ENCODE peak calls at places on chromosomes 4 and X, in six cellular contexts. One of them, this sample, is unnamed. For H3K27me3, the result is how much of the 10 kb centered on the place peaks cover.

GRCh38 chr4:140247237-140247636 is 93.3 kb upstream of the MAML3 start:
- DNase-seq in body of pancreas: no peak
- DNase-seq in PC-3: no peak
- DNase-seq in HepG2: no peak
- DNase-seq in thoracic aorta: no peak
- DNase-seq in fibroblast of lung: no peak
- DNase-seq in this sample: no peak

GRCh38 chrX:50402886-50403285 is 67.7 kb downstream of the DGKK start:
- DNase-seq in body of pancreas: no peak
- DNase-seq in HepG2: no peak
- DNase-seq in thoracic aorta: no peak
- DNase-seq in PC-3: no peak
- DNase-seq in fibroblast of lung: no peak
- DNase-seq in this sample: no peak

GRCh38 chr4:53816561-53816960 is 225.3 kb upstream of the LNX1 start:
- DNase-seq in thoracic aorta: no peak
- DNase-seq in HepG2: no peak
- DNase-seq in body of pancreas: no peak
- DNase-seq in PC-3: no peak
- DNase-seq in fibroblast of lung: no peak
- DNase-seq in this sample: no peak

GRCh38 chr4:147034372-147034771 is 88.7 kb upstream of the TTC29 start:
- DNase-seq in thoracic aorta: no peak
- DNase-seq in fibroblast of lung: peak
- DNase-seq in HepG2: no peak
- DNase-seq in PC-3: no peak
- DNase-seq in body of pancreas: no peak
- DNase-seq in this sample: no peak

GRCh38 chr4:126874533-126874932 is 758.2 kb upstream of the INTU start:
- DNase-seq in thoracic aorta: no peak
- DNase-seq in HepG2: no peak
- DNase-seq in PC-3: no peak
- DNase-seq in body of pancreas: no peak
- DNase-seq in fibroblast of lung: no peak
- DNase-seq in this sample: no peak

GRCh38 chrX:17081969-17082368 is 135.5 kb downstream of the REPS2 start:
- DNase-seq in PC-3: no peak
- DNase-seq in HepG2: no peak
- DNase-seq in fibroblast of lung: no peak
- DNase-seq in thoracic aorta: no peak
- DNase-seq in body of pancreas: no peak
- DNase-seq in this sample: no peak

GRCh38 chr4:121819216-121819980 is 4.3 kb downstream of the CCNA2 start:
- DNase-seq in PC-3: no peak
- DNase-seq in HepG2: no peak
- DNase-seq in fibroblast of lung: peak
- DNase-seq in thoracic aorta: no peak
- DNase-seq in body of pancreas: no peak
- DNase-seq in this sample: no peak

GRCh38 chr4:8277356-8278008 is 7.9 kb downstream of the HTRA3 start:
- DNase-seq in thoracic aorta: no peak
- DNase-seq in body of pancreas: no peak
- DNase-seq in PC-3: no peak
- DNase-seq in fibroblast of lung: no peak
- DNase-seq in HepG2: no peak
- DNase-seq in this sample: no peak

GRCh38 chrX:81237516-81237915 is 35.6 kb downstream of the SH3BGRL start:
- DNase-seq in thoracic aorta: no peak
- DNase-seq in fibroblast of lung: no peak
- DNase-seq in body of pancreas: no peak
- DNase-seq in PC-3: no peak
- DNase-seq in HepG2: no peak
- DNase-seq in this sample: no peak

GRCh38 chrX:20477219-20477618 is 210.5 kb upstream of the RPS6KA3 start:
- DNase-seq in HepG2: peak
- DNase-seq in fibroblast of lung: no peak
- DNase-seq in body of pancreas: no peak
- DNase-seq in thoracic aorta: no peak
- DNase-seq in PC-3: no peak
- DNase-seq in this sample: no peak

GRCh38 chr4:40247350-40247749 is 50.5 kb downstream of the RHOH start:
- DNase-seq in body of pancreas: no peak
- DNase-seq in thoracic aorta: no peak
- DNase-seq in PC-3: no peak
- DNase-seq in HepG2: no peak
- DNase-seq in fibroblast of lung: no peak
- DNase-seq in this sample: no peak

GRCh38 chrX:105821471-105822081 is 763 bp upstream of the NRK start:
- DNase-seq in PC-3: peak
- DNase-seq in body of pancreas: peak
- DNase-seq in HepG2: no peak
- DNase-seq in thoracic aorta: no peak
- DNase-seq in fibroblast of lung: peak
- DNase-seq in this sample: no peak

GRCh38 chr4:107468812-107469211 is 251.2 kb downstream of the PAPSS1 start:
- DNase-seq in HepG2: no peak
- DNase-seq in PC-3: no peak
- DNase-seq in thoracic aorta: no peak
- DNase-seq in body of pancreas: no peak
- DNase-seq in fibroblast of lung: no peak
- DNase-seq in this sample: no peak

GRCh38 chr4:3655485-3656429 is 110.4 kb upstream of the ADRA2C start:
- DNase-seq in fibroblast of lung: no peak
- DNase-seq in PC-3: no peak
- DNase-seq in HepG2: no peak
- DNase-seq in thoracic aorta: no peak
- DNase-seq in body of pancreas: no peak
- DNase-seq in this sample: peak

GRCh38 chr4:117225441-117225840 is 140.1 kb upstream of the TRAM1L1 start:
- DNase-seq in fibroblast of lung: no peak
- DNase-seq in body of pancreas: no peak
- DNase-seq in thoracic aorta: no peak
- DNase-seq in PC-3: no peak
- DNase-seq in HepG2: no peak
- DNase-seq in this sample: no peak

GRCh38 chr4:152565338-152565737 is 29.4 kb upstream of the FBXW7 start:
- DNase-seq in PC-3: no peak
- DNase-seq in HepG2: no peak
- DNase-seq in body of pancreas: no peak
- DNase-seq in thoracic aorta: no peak
- DNase-seq in fibroblast of lung: no peak
- DNase-seq in this sample: no peak

GRCh38 chr4:77827343-77827742 is 8.2 kb upstream of the CNOT6L start:
- DNase-seq in body of pancreas: no peak
- DNase-seq in thoracic aorta: no peak
- DNase-seq in fibroblast of lung: no peak
- DNase-seq in HepG2: no peak
- DNase-seq in PC-3: no peak
- DNase-seq in this sample: no peak

GRCh38 chr4:152289963-152290362 is 245.9 kb downstream of the FBXW7 start:
- DNase-seq in fibroblast of lung: no peak
- DNase-seq in thoracic aorta: no peak
- DNase-seq in HepG2: no peak
- DNase-seq in body of pancreas: no peak
- DNase-seq in PC-3: no peak
- DNase-seq in this sample: no peak

GRCh38 chrX:34612036-34612435 is 45.0 kb downstream of the TMEM47 start:
- DNase-seq in HepG2: no peak
- DNase-seq in PC-3: no peak
- DNase-seq in fibroblast of lung: peak
- DNase-seq in body of pancreas: no peak
- DNase-seq in thoracic aorta: no peak
- DNase-seq in this sample: no peak

GRCh38 chr4:8306511-8307021 is 37.0 kb downstream of the HTRA3 start:
- DNase-seq in PC-3: no peak
- DNase-seq in body of pancreas: peak
- DNase-seq in thoracic aorta: no peak
- DNase-seq in HepG2: no peak
- DNase-seq in fibroblast of lung: no peak
- DNase-seq in this sample: peak

GRCh38 chrX:39652336-39652735 is 445.4 kb downstream of the BCOR start:
- DNase-seq in HepG2: no peak
- DNase-seq in PC-3: peak
- DNase-seq in fibroblast of lung: peak
- DNase-seq in body of pancreas: no peak
- DNase-seq in thoracic aorta: no peak
- DNase-seq in this sample: no peak

GRCh38 chr4:133149364-133149695 is 236 bp downstream of the PCDH10 start:
- DNase-seq in thoracic aorta: no peak
- DNase-seq in HepG2: no peak
- DNase-seq in body of pancreas: no peak
- DNase-seq in PC-3: no peak
- DNase-seq in fibroblast of lung: no peak
- DNase-seq in this sample: no peak
- H3K27me3 ChIP-seq in thoracic aorta: under half
- H3K27me3 ChIP-seq in HepG2: under half
- H3K27me3 ChIP-seq in body of pancreas: under half
- H3K27me3 ChIP-seq in PC-3: under half
- H3K27me3 ChIP-seq in fibroblast of lung: under half
- H3K27me3 ChIP-seq in this sample: under half

GRCh38 chr4:144666539-144667175 is 20.7 kb downstream of the HHIP start:
- DNase-seq in body of pancreas: no peak
- DNase-seq in fibroblast of lung: peak
- DNase-seq in thoracic aorta: no peak
- DNase-seq in HepG2: no peak
- DNase-seq in PC-3: peak
- DNase-seq in this sample: no peak

GRCh38 chr4:144667500-144667899 is 21.5 kb downstream of the HHIP start:
- DNase-seq in PC-3: no peak
- DNase-seq in HepG2: no peak
- DNase-seq in thoracic aorta: no peak
- DNase-seq in fibroblast of lung: no peak
- DNase-seq in body of pancreas: no peak
- DNase-seq in this sample: no peak

GRCh38 chr4:144659493-144659892 is 13.5 kb downstream of the HHIP start:
- DNase-seq in HepG2: no peak
- DNase-seq in thoracic aorta: no peak
- DNase-seq in PC-3: no peak
- DNase-seq in fibroblast of lung: no peak
- DNase-seq in body of pancreas: no peak
- DNase-seq in this sample: no peak

GRCh38 chr4:144658908-144659307 is 13.0 kb downstream of the HHIP start:
- DNase-seq in PC-3: peak
- DNase-seq in fibroblast of lung: no peak
- DNase-seq in HepG2: no peak
- DNase-seq in body of pancreas: no peak
- DNase-seq in thoracic aorta: no peak
- DNase-seq in this sample: no peak

DNA sequence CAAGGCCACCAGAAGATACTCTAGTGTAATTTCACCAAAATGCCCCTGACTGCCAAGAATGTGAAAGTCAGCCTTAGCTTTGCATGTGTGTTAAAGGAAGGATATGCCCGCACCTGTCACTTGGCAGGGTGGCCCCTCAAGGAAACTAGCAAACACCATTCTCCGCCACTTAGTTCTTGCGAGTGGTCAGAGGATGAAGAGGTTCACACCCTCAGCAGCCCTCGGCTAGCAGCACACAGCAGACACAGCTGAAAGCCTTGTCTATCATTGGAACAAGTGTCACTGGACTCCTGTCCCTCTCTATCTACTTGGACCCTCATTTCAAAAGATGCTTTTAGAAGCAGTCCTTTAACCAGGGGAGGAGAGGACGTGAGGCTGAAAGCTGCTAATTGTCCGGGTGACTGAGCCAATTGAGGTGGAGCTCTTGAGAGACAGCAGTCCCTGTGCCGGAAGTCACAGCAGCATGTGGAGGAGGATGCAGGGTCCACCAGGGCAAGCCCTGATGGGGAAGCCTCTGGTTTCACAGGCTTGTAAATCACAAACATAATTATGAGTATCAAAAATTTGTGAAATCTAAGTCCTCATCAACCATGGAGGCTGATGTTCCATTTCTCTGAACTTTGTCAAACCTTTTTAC is 18.0 kb downstream of the HHIP start:
- DNase-seq in PC-3: no peak
- DNase-seq in fibroblast of lung: no peak
- DNase-seq in body of pancreas: no peak
- DNase-seq in thoracic aorta: no peak
- DNase-seq in HepG2: no peak
- DNase-seq in this sample: no peak
- H3K27me3 ChIP-seq in PC-3: under half
- H3K27me3 ChIP-seq in fibroblast of lung: under half
- H3K27me3 ChIP-seq in body of pancreas: under half
- H3K27me3 ChIP-seq in thoracic aorta: under half
- H3K27me3 ChIP-seq in HepG2: under half
- H3K27me3 ChIP-seq in this sample: under half

GRCh38 chr4:1415681-1415981 is 9.4 kb upstream of the NKX1-1 start:
- DNase-seq in PC-3: no peak
- DNase-seq in fibroblast of lung: no peak
- DNase-seq in HepG2: no peak
- DNase-seq in thoracic aorta: no peak
- DNase-seq in body of pancreas: no peak
- DNase-seq in this sample: no peak

GRCh38 chr4:1413221-1413663 is 7.0 kb upstream of the NKX1-1 start:
- DNase-seq in HepG2: no peak
- DNase-seq in fibroblast of lung: no peak
- DNase-seq in body of pancreas: no peak
- DNase-seq in thoracic aorta: no peak
- DNase-seq in PC-3: no peak
- DNase-seq in this sample: no peak

GRCh38 chr4:1412376-1413220 is 6.4 kb upstream of the NKX1-1 start:
- DNase-seq in PC-3: no peak
- DNase-seq in body of pancreas: no peak
- DNase-seq in HepG2: no peak
- DNase-seq in thoracic aorta: no peak
- DNase-seq in fibroblast of lung: no peak
- DNase-seq in this sample: no peak

GRCh38 chr4:1414831-1415680 is 8.8 kb upstream of the NKX1-1 start:
- DNase-seq in PC-3: no peak
- DNase-seq in HepG2: no peak
- DNase-seq in fibroblast of lung: no peak
- DNase-seq in body of pancreas: no peak
- DNase-seq in thoracic aorta: no peak
- DNase-seq in this sample: no peak

GRCh38 chr4:1413687-1414479 is 7.6 kb upstream of the NKX1-1 start:
- DNase-seq in fibroblast of lung: no peak
- DNase-seq in PC-3: no peak
- DNase-seq in HepG2: no peak
- DNase-seq in thoracic aorta: no peak
- DNase-seq in body of pancreas: no peak
- DNase-seq in this sample: no peak
- H3K27me3 ChIP-seq in fibroblast of lung: under half
- H3K27me3 ChIP-seq in PC-3: under half
- H3K27me3 ChIP-seq in HepG2: under half
- H3K27me3 ChIP-seq in thoracic aorta: under half
- H3K27me3 ChIP-seq in body of pancreas: under half
- H3K27me3 ChIP-seq in this sample: under half

GRCh38 chr4:6869944-6870343 is 39.7 kb upstream of the TBC1D14 start:
- DNase-seq in HepG2: no peak
- DNase-seq in PC-3: peak
- DNase-seq in thoracic aorta: no peak
- DNase-seq in body of pancreas: no peak
- DNase-seq in fibroblast of lung: no peak
- DNase-seq in this sample: no peak

GRCh38 chr4:6873291-6873690 is 36.3 kb upstream of the TBC1D14 start:
- DNase-seq in PC-3: peak
- DNase-seq in body of pancreas: no peak
- DNase-seq in fibroblast of lung: peak
- DNase-seq in HepG2: no peak
- DNase-seq in thoracic aorta: no peak
- DNase-seq in this sample: no peak

GRCh38 chr4:6873792-6874461 is 35.7 kb upstream of the TBC1D14 start:
- DNase-seq in PC-3: peak
- DNase-seq in fibroblast of lung: peak
- DNase-seq in body of pancreas: peak
- DNase-seq in HepG2: peak
- DNase-seq in thoracic aorta: no peak
- DNase-seq in this sample: peak

GRCh38 chr4:6868386-6868785 is 41.2 kb upstream of the TBC1D14 start:
- DNase-seq in body of pancreas: no peak
- DNase-seq in thoracic aorta: no peak
- DNase-seq in fibroblast of lung: no peak
- DNase-seq in PC-3: no peak
- DNase-seq in HepG2: no peak
- DNase-seq in this sample: no peak
- H3K27me3 ChIP-seq in body of pancreas: under half
- H3K27me3 ChIP-seq in thoracic aorta: under half
- H3K27me3 ChIP-seq in fibroblast of lung: under half
- H3K27me3 ChIP-seq in PC-3: under half
- H3K27me3 ChIP-seq in HepG2: under half
- H3K27me3 ChIP-seq in this sample: under half